ENCODE peak calls at places on chromosome 7, in six cellular contexts. K is C1 segment of cervical spinal cord, B is HFF-Myc, Q is psoas muscle, F is lower lobe of right lung, O is suprapubic skin. I is an unnamed sample.

GRCh38 chr7:33601884-33602283 is 303.5 kb upstream of the BMPER start:
- DNase-seq in K (no peak), B (no peak), Q (no peak), F (no peak), O (no peak), I (no peak)

GRCh38 chr7:111476586-111477293 is 85.6 kb downstream of the IMMP2L start:
- DNase-seq in K (no peak), B (no peak), Q (no peak), F (no peak), O (no peak), I (no peak)

GRCh38 chr7:2624293-2624881 is 7.4 kb upstream of the TTYH3 start:
- DNase-seq in K (no peak), B (no peak), Q (no peak), F (no peak), O (peak), I (peak)

GRCh38 chr7:3649250-3649649 is 348.2 kb downstream of the SDK1 start:
- DNase-seq in K (no peak), B (no peak), Q (no peak), F (no peak), O (no peak), I (no peak)

GRCh38 chr7:83053965-83054364 is 108.7 kb downstream of the PCLO start:
- DNase-seq in K (no peak), B (no peak), Q (no peak), F (no peak), O (no peak), I (no peak)

GRCh38 chr7:107865956-107866775 is 24.8 kb upstream of the DLD start:
- DNase-seq in K (no peak), B (no peak), Q (no peak), F (no peak), O (no peak), I (no peak)

GRCh38 chr7:74464931-74465906 is 11.5 kb downstream of the GTF2IRD1 start:
- DNase-seq in K (no peak), B (no peak), Q (no peak), F (peak), O (no peak), I (no peak)

GRCh38 chr7:44964831-44965440 is 13.9 kb downstream of the MYO1G start:
- DNase-seq in K (no peak), B (no peak), Q (no peak), F (no peak), O (peak), I (no peak)

GRCh38 chr7:128247640-128248194 is 6.6 kb downstream of the LEP start:
- DNase-seq in K (no peak), B (no peak), Q (no peak), F (no peak), O (no peak), I (no peak)

GRCh38 chr7:47578581-47579270 is 3.2 kb downstream of the TNS3 start:
- DNase-seq in K (no peak), B (no peak), Q (no peak), F (no peak), O (no peak), I (peak)

GRCh38 chr7:16644624-16644986 is 949 bp downstream of the ANKMY2 start:
- DNase-seq in K (peak), B (no peak), Q (peak), F (peak), O (peak), I (peak)

GRCh38 chr7:7246223-7246622 is 63.9 kb downstream of the C1GALT1 start:
- DNase-seq in K (no peak), B (no peak), Q (no peak), F (no peak), O (no peak), I (no peak)

GRCh38 chr7:138542183-138542582 is 82.1 kb downstream of the TRIM24 start:
- DNase-seq in K (no peak), B (no peak), Q (no peak), F (no peak), O (no peak), I (no peak)

GRCh38 chr7:126702242-126703016 is 550.3 kb downstream of the GRM8 start:
- DNase-seq in K (no peak), B (no peak), Q (no peak), F (no peak), O (no peak), I (no peak)

GRCh38 chr7:6271091-6271658 is 1.2 kb downstream of the CYTH3 start:
- DNase-seq in K (peak), B (no peak), Q (peak), F (peak), O (peak), I (peak)

GRCh38 chr7:41732279-41733062 is 29.6 kb upstream of the INHBA start:
- DNase-seq in K (no peak), B (no peak), Q (no peak), F (peak), O (no peak), I (no peak)

GRCh38 chr7:113113912-113114311 is 4.4 kb downstream of the SMIM30 start:
- DNase-seq in K (no peak), B (no peak), Q (no peak), F (no peak), O (no peak), I (no peak)

GRCh38 chr7:117270371-117270770 is 52.5 kb downstream of the WNT2 start:
- DNase-seq in K (no peak), B (no peak), Q (no peak), F (no peak), O (no peak), I (no peak)

GRCh38 chr7:55133630-55134392 is 115.0 kb downstream of the EGFR start:
- DNase-seq in K (no peak), B (peak), Q (peak), F (no peak), O (peak), I (peak)

GRCh38 chr7:138907438-138907837 is 73.8 kb downstream of the KIAA1549 start:
- DNase-seq in K (no peak), B (no peak), Q (no peak), F (no peak), O (no peak), I (no peak)

GRCh38 chr7:127876393-127876792 is 154.8 kb downstream of the LRRC4 start:
- DNase-seq in K (no peak), B (no peak), Q (no peak), F (no peak), O (no peak), I (no peak)

GRCh38 chr7:158740013-158740656 is 35.5 kb upstream of the NCAPG2 start:
- DNase-seq in K (no peak), B (peak), Q (no peak), F (no peak), O (no peak), I (peak)

GRCh38 chr7:92714767-92715166 is 121.6 kb downstream of the CDK6 start:
- DNase-seq in K (no peak), B (no peak), Q (no peak), F (no peak), O (no peak), I (no peak)

GRCh38 chr7:139570119-139570518 is 46.6 kb downstream of the CLEC2L start:
- DNase-seq in K (peak), B (no peak), Q (no peak), F (no peak), O (no peak), I (no peak)

GRCh38 chr7:99618726-99619125 is 2.0 kb downstream of the ZSCAN25 start:
- DNase-seq in K (no peak), B (peak), Q (no peak), F (no peak), O (no peak), I (no peak)

GRCh38 chr7:98287486-98287959 is 6.0 kb downstream of the BRI3 start:
- DNase-seq in K (no peak), B (no peak), Q (no peak), F (peak), O (no peak), I (no peak)

GRCh38 chr7:99614495-99614894 is 2.3 kb upstream of the ZSCAN25 start:
- DNase-seq in K (no peak), B (no peak), Q (no peak), F (no peak), O (no peak), I (no peak)

GRCh38 chr7:76310102-76310957 is 7.9 kb downstream of the HSPB1 start:
- DNase-seq in K (peak), B (no peak), Q (no peak), F (no peak), O (no peak), I (no peak)

GRCh38 chr7:80133361-80134104 is 1.1 kb upstream of the GNAI1 start:
- DNase-seq in K (no peak), B (no peak), Q (no peak), F (no peak), O (no peak), I (no peak)

GRCh38 chr7:85564861-85565630 is 378.2 kb upstream of the SEMA3D start:
- DNase-seq in K (no peak), B (peak), Q (no peak), F (no peak), O (no peak), I (no peak)

GRCh38 chr7:155324012-155324917 is 26.6 kb downstream of the INSIG1 start:
- DNase-seq in K (no peak), B (no peak), Q (no peak), F (no peak), O (no peak), I (no peak)

GRCh38 chr7:123260428-123260960 is 60.7 kb upstream of the SLC13A1 start:
- DNase-seq in K (no peak), B (no peak), Q (no peak), F (no peak), O (no peak), I (no peak)

GRCh38 chr7:10940748-10941358 is 32.8 kb upstream of the PHF14 start:
- DNase-seq in K (peak), B (no peak), Q (no peak), F (no peak), O (no peak), I (no peak)

GRCh38 chr7:155764432-155764798 is 47.8 kb downstream of the SHH start:
- DNase-seq in K (no peak), B (no peak), Q (no peak), F (no peak), O (no peak), I (no peak)

GRCh38 chr7:97064972-97065587 is 40.4 kb upstream of the DLX5 start:
- DNase-seq in K (no peak), B (peak), Q (no peak), F (no peak), O (no peak), I (no peak)

GRCh38 chr7:116777613-116778380 is 84.6 kb upstream of the CAPZA2 start:
- DNase-seq in K (no peak), B (no peak), Q (no peak), F (no peak), O (no peak), I (no peak)

GRCh38 chr7:194257-194995 is 2.1 kb downstream of the FAM20C start:
- DNase-seq in K (no peak), B (no peak), Q (no peak), F (no peak), O (no peak), I (peak)

GRCh38 chr7:27765856-27766255 is 25.9 kb downstream of the TAX1BP1 start:
- DNase-seq in K (no peak), B (no peak), Q (no peak), F (no peak), O (no peak), I (no peak)

GRCh38 chr7:93860261-93860660 is 30.3 kb downstream of the TFPI2 start:
- DNase-seq in K (no peak), B (no peak), Q (no peak), F (no peak), O (no peak), I (no peak)

GRCh38 chr7:45972629-45973312 is 51.7 kb upstream of the IGFBP3 start:
- DNase-seq in K (no peak), B (no peak), Q (no peak), F (no peak), O (no peak), I (peak)